ENCODE peak calls at places on chromosome 13, in eight cellular contexts. P, H, C, O, M, B, K and Q are unnamed samples.

GRCh38 chr13:98998831-98999634 is 21.2 kb upstream of the DOCK9 start:
- DNase-seq in P (no peak), K (peak), H (no peak), C (no peak), B (no peak), M (no peak), O (peak), Q (peak)

GRCh38 chr13:26051231-26052135 is at the start of gene SHISA2:
- DNase-seq in M (no peak), K (peak), B (no peak), O (peak), C (no peak), H (no peak), P (no peak), Q (no peak)

GRCh38 chr13:113437408-113438010 is 15.8 kb downstream of the ADPRHL1 start:
- DNase-seq in M (no peak), B (no peak), P (no peak), H (no peak), C (no peak), K (no peak), O (no peak), Q (no peak)

GRCh38 chr13:88068975-88069374 is 397.8 kb downstream of the SLITRK5 start:
- DNase-seq in O (no peak), K (no peak), M (no peak), P (no peak), H (no peak), B (no peak), C (no peak), Q (no peak)

GRCh38 chr13:44415815-44416214 is 42.2 kb downstream of the SERP2 start:
- DNase-seq in C (no peak), B (no peak), M (no peak), H (no peak), K (no peak), P (no peak), O (no peak), Q (no peak)

GRCh38 chr13:40345654-40346372 is 320.6 kb downstream of the FOXO1 start:
- DNase-seq in H (no peak), M (no peak), P (no peak), K (no peak), C (no peak), B (peak), O (no peak), Q (no peak)

GRCh38 chr13:93086329-93086728 is 140.3 kb upstream of the GPC6 start:
- DNase-seq in M (no peak), C (no peak), H (no peak), P (no peak), B (no peak), K (peak), O (no peak), Q (no peak)

GRCh38 chr13:96575423-96576320 is 418.6 kb downstream of the OXGR1 start:
- DNase-seq in H (peak), M (no peak), C (no peak), B (no peak), P (no peak), K (no peak), O (no peak), Q (no peak)

GRCh38 chr13:114089341-114089740 is 43.1 kb downstream of the RASA3 start:
- DNase-seq in M (no peak), P (no peak), O (no peak), C (no peak), K (no peak), B (peak), H (no peak), Q (no peak)

GRCh38 chr13:46687810-46688209 is 109.2 kb downstream of the ESD start:
- DNase-seq in M (peak), B (no peak), P (peak), K (peak), O (peak), C (no peak), H (no peak), Q (no peak)

GRCh38 chr13:109500146-109500773 is 286.1 kb downstream of the IRS2 start:
- DNase-seq in B (no peak), M (no peak), H (no peak), P (no peak), K (peak), O (no peak), C (no peak), Q (no peak)

GRCh38 chr13:30159446-30159839 is 147.9 kb downstream of the KATNAL1 start:
- DNase-seq in P (no peak), C (no peak), B (no peak), H (no peak), O (peak), M (no peak), K (peak), Q (no peak)

GRCh38 chr13:102198418-102199322 is 203.2 kb downstream of the FGF14 start:
- DNase-seq in K (peak), P (no peak), M (no peak), C (no peak), H (no peak), O (no peak), B (no peak), Q (no peak)